ENCODE peak calls at places on chromosomes 5 and 9, in four cellular contexts. C is nephron progenitor cell; B is HTR-8/SVneo; Y is activated CD4-positive, alpha-beta T cell treated with anti-CD3 and anti-CD28 coated beads, Interleukin-2, amount 50 U/mL, for 48 hours. I is an unnamed sample.

GRCh38 chr5:54063817-54064216 is 246.6 kb downstream of the ARL15 start:
- DNase-seq in B (peak), C (no peak), Y (no peak), I (no peak)

GRCh38 chr5:127011961-127012644 is 18.3 kb downstream of the MARCHF3 start:
- DNase-seq in B (no peak), C (no peak), Y (no peak), I (no peak)

GRCh38 chr5:72539726-72540125 is 32.5 kb upstream of the ZNF366 start:
- DNase-seq in B (no peak), Y (no peak), C (no peak), I (no peak)

GRCh38 chr5:34626036-34626435 is 30.1 kb upstream of the RAI14 start:
- DNase-seq in B (peak), C (no peak), Y (no peak), I (no peak)

GRCh38 chr5:107455111-107455544 is 215.6 kb downstream of the EFNA5 start:
- DNase-seq in Y (no peak), B (no peak), C (peak), I (peak)

GRCh38 chr5:168529361-168530234 is 493 bp downstream of the FBLL1 start:
- DNase-seq in B (no peak), C (peak), Y (no peak), I (peak)

GRCh38 chr9:98807070-98807810 is at the start of gene GALNT12:
- DNase-seq in C (peak), B (peak), Y (peak), I (no peak)

GRCh38 chr5:180394031-180394636 is 41.0 kb upstream of the GFPT2 start:
- DNase-seq in B (no peak), Y (no peak), C (no peak), I (no peak)

I was measured in neuronal stem cell.